ENCODE peak calls at places on chromosomes 2 and 18, in four cellular contexts. H is NCI-H146, N is NCI-H460, K is astrocyte of the cerebellum. L is an unnamed sample.

GRCh38 chr18:58364867-58365533 is 263.9 kb downstream of the ALPK2 start:
- DNase-seq in H (no peak), N (no peak), K (peak), L (no peak)

GRCh38 chr2:42182654-42183308 is 13.6 kb downstream of the EML4 start:
- DNase-seq in H (peak), N (no peak), K (no peak), L (no peak)

GRCh38 chr2:164657129-164657528 is 35.8 kb upstream of the GRB14 start:
- DNase-seq in H (no peak), N (no peak), K (peak), L (peak)

GRCh38 chr18:75915941-75916640 is 488.6 kb upstream of the SMIM21 start:
- DNase-seq in H (peak), N (no peak), K (no peak), L (no peak)

GRCh38 chr2:198129609-198130008 is 325.2 kb downstream of the PLCL1 start:
- DNase-seq in H (no peak), N (no peak), K (no peak), L (no peak)

GRCh38 chr2:157194097-157194688 is 63.3 kb upstream of the GALNT5 start:
- DNase-seq in H (peak), N (peak), K (peak), L (peak)

GRCh38 chr2:215921884-215922283 is 91.5 kb downstream of the MREG start:
- DNase-seq in H (peak), N (peak), K (peak), L (peak)

GRCh38 chr2:136206613-136207012 is 88.7 kb upstream of the CXCR4 start:
- DNase-seq in H (peak), N (no peak), K (no peak), L (no peak)

GRCh38 chr2:95260028-95261023 is 13.9 kb upstream of the PROM2 start:
- DNase-seq in H (no peak), N (no peak), K (no peak), L (no peak)

GRCh38 chr2:236180831-236181453 is 12.8 kb upstream of the GBX2 start:
- DNase-seq in H (peak), N (peak), K (no peak), L (peak)

GRCh38 chr2:43051316-43051715 is 175.1 kb downstream of the ZFP36L2 start:
- DNase-seq in H (no peak), N (peak), K (no peak), L (peak)

GRCh38 chr2:20516646-20517341 is 69.9 kb downstream of the RHOB start:
- DNase-seq in H (no peak), N (no peak), K (peak), L (no peak)

L was measured in H4.